ENCODE peak calls at places on chromosomes 7 and 10, in four cellular contexts. One of them, this sample, is unnamed.

GRCh38 chr7:122886357-122887081 is at the start of gene CADPS2:
- DNase-seq in GM13976: peak; percentile 75
- DNase-seq in neural progenitor cell: peak; percentile 92
- DNase-seq in activated CD4-positive, alpha-beta T cell treated with anti-CD3 and anti-CD28 coated beads for 24 hours: no peak
- DNase-seq in this sample: no peak

GRCh38 chr7:47948096-47948790 is at the start of gene PKD1L1:
- DNase-seq in activated CD4-positive, alpha-beta T cell treated with anti-CD3 and anti-CD28 coated beads for 24 hours: no peak
- DNase-seq in GM13976: no peak
- DNase-seq in neural progenitor cell: no peak
- DNase-seq in this sample: no peak

GRCh38 chr7:157944051-157944450 is 607.2 kb downstream of the DNAJB6 start:
- DNase-seq in neural progenitor cell: no peak
- DNase-seq in GM13976: no peak
- DNase-seq in activated CD4-positive, alpha-beta T cell treated with anti-CD3 and anti-CD28 coated beads for 24 hours: no peak
- DNase-seq in this sample: no peak

GRCh38 chr10:17216217-17216900 is 11.7 kb upstream of the VIM start:
- DNase-seq in GM13976: peak; percentile 62
- DNase-seq in activated CD4-positive, alpha-beta T cell treated with anti-CD3 and anti-CD28 coated beads for 24 hours: no peak
- DNase-seq in neural progenitor cell: no peak
- DNase-seq in this sample: no peak

GRCh38 chr10:128178319-128178937 is 52.2 kb upstream of the MKI67 start:
- DNase-seq in neural progenitor cell: peak; percentile 64
- DNase-seq in GM13976: peak; percentile 61
- DNase-seq in activated CD4-positive, alpha-beta T cell treated with anti-CD3 and anti-CD28 coated beads for 24 hours: peak; percentile 13
- DNase-seq in this sample: no peak

GRCh38 chr10:24551161-24551560 is 172.5 kb downstream of the ARHGAP21 start:
- DNase-seq in activated CD4-positive, alpha-beta T cell treated with anti-CD3 and anti-CD28 coated beads for 24 hours: no peak
- DNase-seq in neural progenitor cell: no peak
- DNase-seq in GM13976: no peak
- DNase-seq in this sample: no peak

GRCh38 chr10:62934258-62934657 is 118.1 kb upstream of the EGR2 start:
- DNase-seq in neural progenitor cell: no peak
- DNase-seq in activated CD4-positive, alpha-beta T cell treated with anti-CD3 and anti-CD28 coated beads for 24 hours: no peak
- DNase-seq in GM13976: no peak
- DNase-seq in this sample: no peak

GRCh38 chr10:125227546-125227945 is 67.2 kb upstream of the CTBP2 start:
- DNase-seq in activated CD4-positive, alpha-beta T cell treated with anti-CD3 and anti-CD28 coated beads for 24 hours: no peak
- DNase-seq in GM13976: no peak
- DNase-seq in neural progenitor cell: no peak
- DNase-seq in this sample: no peak

GRCh38 chr10:12351447-12351846 is 2.1 kb downstream of the CAMK1D start:
- DNase-seq in activated CD4-positive, alpha-beta T cell treated with anti-CD3 and anti-CD28 coated beads for 24 hours: no peak
- DNase-seq in GM13976: no peak
- DNase-seq in neural progenitor cell: no peak
- DNase-seq in this sample: no peak

GRCh38 chr7:73341877-73342276 is 13.9 kb downstream of the FKBP6 start:
- DNase-seq in activated CD4-positive, alpha-beta T cell treated with anti-CD3 and anti-CD28 coated beads for 24 hours: no peak
- DNase-seq in GM13976: no peak
- DNase-seq in neural progenitor cell: no peak
- DNase-seq in this sample: no peak

GRCh38 chr10:28215930-28216329 is 86.9 kb downstream of the MPP7 start:
- DNase-seq in activated CD4-positive, alpha-beta T cell treated with anti-CD3 and anti-CD28 coated beads for 24 hours: no peak
- DNase-seq in neural progenitor cell: no peak
- DNase-seq in GM13976: no peak
- DNase-seq in this sample: no peak

GRCh38 chr7:21023841-21024502 is 237.3 kb upstream of the SP8 start:
- DNase-seq in GM13976: no peak
- DNase-seq in activated CD4-positive, alpha-beta T cell treated with anti-CD3 and anti-CD28 coated beads for 24 hours: no peak
- DNase-seq in neural progenitor cell: peak; percentile 18
- DNase-seq in this sample: no peak

GRCh38 chr10:78520737-78521430 is 487.2 kb downstream of the RPS24 start:
- DNase-seq in neural progenitor cell: peak; percentile 58
- DNase-seq in GM13976: no peak
- DNase-seq in activated CD4-positive, alpha-beta T cell treated with anti-CD3 and anti-CD28 coated beads for 24 hours: no peak
- DNase-seq in this sample: no peak

GRCh38 chr7:64651632-64652165 is 14.2 kb upstream of the ZNF107 start:
- DNase-seq in neural progenitor cell: no peak
- DNase-seq in GM13976: no peak
- DNase-seq in activated CD4-positive, alpha-beta T cell treated with anti-CD3 and anti-CD28 coated beads for 24 hours: no peak
- DNase-seq in this sample: no peak

GRCh38 chr10:97539523-97540200 is 32.9 kb upstream of the ANKRD2 start:
- DNase-seq in activated CD4-positive, alpha-beta T cell treated with anti-CD3 and anti-CD28 coated beads for 24 hours: no peak
- DNase-seq in neural progenitor cell: peak; percentile 47
- DNase-seq in GM13976: no peak
- DNase-seq in this sample: no peak

GRCh38 chr7:128171342-128171918 is 69.6 kb upstream of the LEP start:
- DNase-seq in activated CD4-positive, alpha-beta T cell treated with anti-CD3 and anti-CD28 coated beads for 24 hours: no peak
- DNase-seq in GM13976: no peak
- DNase-seq in neural progenitor cell: no peak
- DNase-seq in this sample: no peak

GRCh38 chr7:84389242-84389641 is 194.7 kb upstream of the SEMA3A start:
- DNase-seq in GM13976: peak; percentile 20
- DNase-seq in activated CD4-positive, alpha-beta T cell treated with anti-CD3 and anti-CD28 coated beads for 24 hours: no peak
- DNase-seq in neural progenitor cell: no peak
- DNase-seq in this sample: no peak

GRCh38 chr7:108480311-108480710 is 24.1 kb upstream of the NRCAM start:
- DNase-seq in GM13976: no peak
- DNase-seq in activated CD4-positive, alpha-beta T cell treated with anti-CD3 and anti-CD28 coated beads for 24 hours: no peak
- DNase-seq in neural progenitor cell: no peak
- DNase-seq in this sample: no peak

GRCh38 chr10:28241766-28242399 is 61.0 kb downstream of the MPP7 start:
- DNase-seq in neural progenitor cell: peak; percentile 64
- DNase-seq in activated CD4-positive, alpha-beta T cell treated with anti-CD3 and anti-CD28 coated beads for 24 hours: peak; percentile 27
- DNase-seq in GM13976: peak; percentile 27
- DNase-seq in this sample: no peak

This sample was measured in D721Med.